ENCODE peak calls at places on chromosomes 16 and 17, in nine cellular contexts. I is activated naive CD4-positive, alpha-beta T cell treated with Interleukin-2 at 50 U/mL for 16 hours; C is NCI-H2107; Y is naive thymus-derived CD8-positive, alpha-beta T cell; X is EL; F is midbrain; W is neural crest cell; Z is T-helper 17 cell; S is stimulated activated CD4-positive, alpha-beta T cell treated with anti-CD3 and anti-CD28 coated beads, Interleukin-1b, Interleukin-23, amount 100 ng/mL, for 24 hours. J is an unnamed sample.

GRCh38 chr16:4093495-4094137 is 22.6 kb downstream of the ADCY9 start:
- DNase-seq in F (no peak), Y (no peak), I (no peak), W (no peak), S (no peak), Z (no peak), X (no peak), C (no peak), J (no peak)

GRCh38 chr17:74116087-74116717 is 87.3 kb upstream of the RPL38 start:
- DNase-seq in X (no peak), Z (no peak), F (no peak), I (no peak), C (no peak), S (no peak), Y (no peak), W (no peak), J (no peak)

GRCh38 chr17:7477392-7478275 is 1.8 kb downstream of the ZBTB4 start:
- DNase-seq in I (no peak), F (peak), Y (peak), X (peak), W (no peak), Z (no peak), C (no peak), S (no peak), J (no peak)

GRCh38 chr16:56451753-56452689 is 667 bp downstream of the OGFOD1 start:
- DNase-seq in Y (no peak), X (peak), F (no peak), I (peak), W (no peak), S (no peak), Z (no peak), C (peak), J (peak)

GRCh38 chr17:54404259-54404658 is 496.4 kb upstream of the TOM1L1 start:
- DNase-seq in Z (no peak), I (no peak), C (no peak), X (no peak), Y (no peak), S (no peak), F (no peak), W (no peak), J (no peak)

GRCh38 chr17:39174907-39175694 is 9.1 kb upstream of the ARL5C start:
- DNase-seq in S (peak), F (peak), W (peak), I (peak), Z (peak), Y (peak), X (peak), C (peak), J (peak)

GRCh38 chr17:32876414-32877163 is at the start of gene MYO1D:
- DNase-seq in F (peak), Y (peak), W (peak), C (peak), Z (peak), S (peak), I (peak), X (peak), J (peak)

GRCh38 chr16:71894229-71894920 is 956 bp upstream of the IST1 start:
- DNase-seq in F (peak), I (peak), Z (peak), S (no peak), Y (peak), C (peak), W (peak), X (peak), J (peak)

GRCh38 chr17:42522798-42523278 is 13.2 kb upstream of the NAGLU start:
- DNase-seq in F (no peak), C (no peak), Y (no peak), I (no peak), Z (no peak), W (no peak), S (no peak), X (no peak), J (no peak)

GRCh38 chr17:76036497-76037380 is 9.6 kb upstream of the EVPL start:
- DNase-seq in Z (no peak), X (no peak), I (no peak), W (no peak), C (no peak), F (no peak), S (no peak), Y (no peak), J (no peak)

GRCh38 chr16:81642943-81643342 is 136.1 kb upstream of the PLCG2 start:
- DNase-seq in C (no peak), S (no peak), F (no peak), Z (no peak), X (no peak), I (no peak), W (no peak), Y (no peak), J (no peak)

GRCh38 chr17:561118-561517 is 153.5 kb downstream of the VPS53 start:
- DNase-seq in W (no peak), Y (no peak), I (no peak), S (no peak), Z (no peak), F (no peak), C (no peak), X (peak), J (peak)

GRCh38 chr17:17042381-17042736 is at the start of gene MPRIP:
- DNase-seq in W (no peak), Z (no peak), I (no peak), Y (no peak), S (no peak), F (no peak), C (no peak), X (no peak), J (no peak)

GRCh38 chr16:17885659-17886200 is 415.0 kb upstream of the XYLT1 start:
- DNase-seq in S (no peak), W (no peak), F (no peak), I (no peak), Y (no peak), X (no peak), Z (no peak), C (no peak), J (no peak)

GRCh38 chr17:9268546-9268945 is 247.2 kb downstream of the NTN1 start:
- DNase-seq in I (no peak), Y (no peak), X (no peak), C (no peak), W (no peak), Z (no peak), F (no peak), S (no peak), J (no peak)

GRCh38 chr16:74275031-74275636 is 21.5 kb upstream of the PSMD7 start:
- DNase-seq in W (no peak), I (no peak), S (no peak), Y (no peak), Z (no peak), X (peak), C (no peak), F (no peak), J (no peak)

GRCh38 chr17:72474740-72475477 is 354.1 kb downstream of the SOX9 start:
- DNase-seq in Y (no peak), I (no peak), Z (no peak), F (no peak), C (no peak), W (no peak), S (no peak), X (no peak), J (no peak)

GRCh38 chr16:28597692-28598261 is 927 bp upstream of the SULT1A2 start:
- DNase-seq in F (no peak), S (no peak), Y (no peak), Z (no peak), X (no peak), C (no peak), W (no peak), I (no peak), J (no peak)

GRCh38 chr16:1414532-1415265 is at the start of gene UNKL:
- DNase-seq in Z (peak), S (peak), C (no peak), Y (peak), F (peak), W (peak), I (peak), X (peak), J (peak)

GRCh38 chr16:88019847-88020512 is 68.7 kb downstream of the BANP start:
- DNase-seq in C (no peak), Y (no peak), I (no peak), S (no peak), Z (no peak), F (no peak), X (no peak), W (no peak), J (no peak)

GRCh38 chr17:74049167-74049797 is 154.2 kb upstream of the RPL38 start:
- DNase-seq in Z (no peak), S (no peak), F (no peak), Y (no peak), I (no peak), X (no peak), W (no peak), C (no peak), J (no peak)

GRCh38 chr16:85350973-85351372 is 238.7 kb upstream of the CIBAR2 start:
- DNase-seq in I (no peak), Z (no peak), S (no peak), C (peak), F (peak), W (no peak), X (peak), Y (no peak), J (no peak)

GRCh38 chr16:82630219-82630618 is 3.5 kb downstream of the CDH13 start:
- DNase-seq in I (no peak), W (no peak), C (no peak), S (no peak), Y (no peak), X (peak), Z (no peak), F (no peak), J (no peak)

GRCh38 chr16:62213763-62214162 is 177.5 kb upstream of the CDH8 start:
- DNase-seq in I (no peak), W (no peak), Z (no peak), S (no peak), X (no peak), Y (no peak), C (no peak), F (no peak), J (no peak)

GRCh38 chr17:258045-258734 is 76.7 kb upstream of the DOC2B start:
- DNase-seq in I (no peak), S (no peak), W (no peak), Z (no peak), X (no peak), C (no peak), F (no peak), Y (no peak), J (no peak)

GRCh38 chr16:48627148-48627547 is 17.2 kb upstream of the N4BP1 start:
- DNase-seq in Y (no peak), W (no peak), Z (no peak), S (no peak), C (no peak), X (no peak), F (no peak), I (no peak), J (no peak)

GRCh38 chr17:36600477-36600876 is 906 bp upstream of the MRM1 start:
- DNase-seq in Y (no peak), I (no peak), C (no peak), F (no peak), X (no peak), S (no peak), W (no peak), Z (no peak), J (no peak)

GRCh38 chr16:51576498-51576897 is 425.4 kb upstream of the SALL1 start:
- DNase-seq in X (no peak), W (no peak), Y (no peak), S (no peak), C (no peak), Z (no peak), I (no peak), F (no peak), J (no peak)

GRCh38 chr17:81445642-81446500 is 50.6 kb downstream of the BAHCC1 start:
- DNase-seq in F (no peak), X (no peak), Z (no peak), S (no peak), W (no peak), C (no peak), Y (no peak), I (no peak), J (no peak)